ENCODE peak calls at places on chromosomes 6 and 20, in nine cellular contexts. W is transverse colon; V is GM10248; I is RCC 7860; Z is aorta; O is CD8-positive, alpha-beta memory T cell; D is neural crest cell; B is AG10803; P is HS-27A. J is an unnamed sample.

GRCh38 chr6:1110164-1110563 is 201.7 kb upstream of the FOXQ1 start:
- DNase-seq in W (no peak), V (no peak), I (no peak), Z (no peak), O (no peak), D (no peak), B (no peak), P (no peak), J (no peak)

GRCh38 chr6:115891111-115891669 is 169.5 kb downstream of the FRK start:
- DNase-seq in W (no peak), V (peak), I (peak), Z (no peak), O (no peak), D (no peak), B (peak), P (peak), J (peak)

GRCh38 chr6:21586760-21587181 is 6.8 kb upstream of the SOX4 start:
- DNase-seq in W (no peak), V (no peak), I (no peak), Z (no peak), O (no peak), D (no peak), B (no peak), P (no peak), J (no peak)

GRCh38 chr6:117729613-117730012 is 54.3 kb downstream of the NUS1 start:
- DNase-seq in W (no peak), V (no peak), I (no peak), Z (no peak), O (no peak), D (no peak), B (no peak), P (no peak), J (no peak)

GRCh38 chr6:143513410-143513809 is 1.9 kb upstream of the FUCA2 start:
- DNase-seq in W (peak), V (peak), I (no peak), Z (no peak), O (peak), D (no peak), B (no peak), P (no peak), J (no peak)

GRCh38 chr6:125307150-125307838 is 5.5 kb upstream of the HDDC2 start:
- DNase-seq in W (no peak), V (no peak), I (peak), Z (no peak), O (no peak), D (no peak), B (no peak), P (no peak), J (no peak)

GRCh38 chr6:66429220-66429619 is 722.2 kb upstream of the EYS start:
- DNase-seq in W (no peak), V (no peak), I (no peak), Z (no peak), O (no peak), D (no peak), B (peak), P (no peak), J (no peak)

GRCh38 chr6:147508073-147508870 is at the start of gene SAMD5:
- DNase-seq in W (peak), V (peak), I (peak), Z (peak), O (no peak), D (peak), B (peak), P (peak), J (no peak)

GRCh38 chr6:27667651-27668441 is 194.9 kb upstream of the ZNF184 start:
- DNase-seq in W (no peak), V (peak), I (no peak), Z (no peak), O (no peak), D (no peak), B (no peak), P (no peak), J (no peak)

GRCh38 chr6:41723178-41723935 is 12.1 kb downstream of the TFEB start:
- DNase-seq in W (peak), V (peak), I (peak), Z (peak), O (no peak), D (no peak), B (peak), P (peak), J (no peak)

GRCh38 chr6:30799210-30799609 is 54.9 kb upstream of the IER3 start:
- DNase-seq in W (no peak), V (no peak), I (no peak), Z (no peak), O (no peak), D (no peak), B (no peak), P (no peak), J (no peak)

GRCh38 chr20:47137231-47137865 is 219.2 kb downstream of the ZMYND8 start:
- DNase-seq in W (no peak), V (no peak), I (no peak), Z (no peak), O (no peak), D (no peak), B (peak), P (no peak), J (no peak)

GRCh38 chr6:149077208-149077607 is 240.3 kb upstream of the TAB2 start:
- DNase-seq in W (no peak), V (no peak), I (no peak), Z (no peak), O (no peak), D (no peak), B (peak), P (no peak), J (no peak)

GRCh38 chr20:63005862-63006564 is 751 bp downstream of the BHLHE23 start:
- DNase-seq in W (no peak), V (no peak), I (no peak), Z (no peak), O (no peak), D (no peak), B (peak), P (no peak), J (no peak)

GRCh38 chr20:44644384-44645131 is 6.9 kb downstream of the ADA start:
- DNase-seq in W (no peak), V (peak), I (no peak), Z (no peak), O (peak), D (no peak), B (no peak), P (no peak), J (no peak)

GRCh38 chr6:2514965-2515543 is 235.7 kb downstream of the MYLK4 start:
- DNase-seq in W (peak), V (no peak), I (no peak), Z (no peak), O (no peak), D (no peak), B (no peak), P (no peak), J (no peak)

GRCh38 chr6:163937071-163937470 is 522.6 kb downstream of the QKI start:
- DNase-seq in W (no peak), V (no peak), I (peak), Z (no peak), O (no peak), D (no peak), B (no peak), P (no peak), J (no peak)

GRCh38 chr20:37071481-37071911 is 24.3 kb downstream of the RBL1 start:
- DNase-seq in W (no peak), V (no peak), I (no peak), Z (no peak), O (peak), D (no peak), B (peak), P (no peak), J (peak)

GRCh38 chr20:25117961-25118360 is 36.0 kb upstream of the VSX1 start:
- DNase-seq in W (no peak), V (no peak), I (no peak), Z (no peak), O (no peak), D (no peak), B (no peak), P (no peak), J (no peak)

GRCh38 chr6:7819641-7820040 is 90.9 kb downstream of the TXNDC5 start:
- DNase-seq in W (no peak), V (no peak), I (no peak), Z (no peak), O (no peak), D (no peak), B (peak), P (no peak), J (no peak)

GRCh38 chr6:116096979-116097816 is 3.5 kb upstream of the NT5DC1 start:
- DNase-seq in W (no peak), V (no peak), I (no peak), Z (no peak), O (no peak), D (no peak), B (peak), P (no peak), J (no peak)

GRCh38 chr6:292506-293184 is 358 bp downstream of the DUSP22 start:
- DNase-seq in W (peak), V (peak), I (no peak), Z (peak), O (peak), D (no peak), B (peak), P (no peak), J (no peak)

J was measured in keratinocyte.